ENCODE peak calls at places on chromosomes 3 and 15, in five cellular contexts. W is brain microvascular endothelial cell, I is cardiac fibroblast, N is foreskin fibroblast, S is GM20000. B is an unnamed sample.

GRCh38 chr15:68272797-68273271 is 4.7 kb upstream of the FEM1B start:
- DNase-seq in W (peak; percentile 61), I (peak; percentile 89), N (peak; percentile 96), S (no peak), B (peak; percentile 91)

GRCh38 chr3:194512895-194513601 is 26.2 kb upstream of the ATP13A3 start:
- DNase-seq in W (no peak), I (no peak), N (no peak), S (no peak), B (peak; percentile 37)

GRCh38 chr15:92392462-92392861 is 1.2 kb upstream of the ST8SIA2 start:
- DNase-seq in W (no peak), I (no peak), N (no peak), S (no peak), B (no peak)

GRCh38 chr3:55473788-55474187 is 13.3 kb downstream of the WNT5A start:
- DNase-seq in W (no peak), I (no peak), N (no peak), S (no peak), B (no peak)

GRCh38 chr15:63332367-63333078 is 49.1 kb downstream of the CA12 start:
- DNase-seq in W (peak; percentile 95), I (peak; percentile 97), N (peak; percentile 96), S (no peak), B (peak; percentile 85)

GRCh38 chr3:27532931-27533607 is 48.9 kb upstream of the SLC4A7 start:
- DNase-seq in W (no peak), I (peak; percentile 18), N (peak; percentile 37), S (no peak), B (peak; percentile 45)

GRCh38 chr3:143139786-143140185 is 20.2 kb downstream of the CHST2 start:
- DNase-seq in W (peak; percentile 28), I (peak; percentile 78), N (peak; percentile 81), S (no peak), B (peak; percentile 86)

GRCh38 chr15:22873204-22873701 is 34.8 kb downstream of the NIPA2 start:
- DNase-seq in W (peak; percentile 82), I (peak; percentile 66), N (peak; percentile 16), S (no peak), B (peak; percentile 57)

GRCh38 chr15:66673410-66674322 is 28.4 kb upstream of the SMAD6 start:
- DNase-seq in W (no peak), I (no peak), N (no peak), S (peak; percentile 55), B (no peak)

GRCh38 chr3:132722165-132723023 is at the start of gene NPHP3:
- DNase-seq in W (peak; percentile 94), I (peak; percentile 97), N (peak; percentile 98), S (peak; percentile 98), B (peak; percentile 96)
- TF ChIP-seq CTCF in W (no peak), I (no peak), N (no peak), S (no peak), B (no peak)

GRCh38 chr3:129628169-129628522 is 21.7 kb upstream of the PLXND1 start:
- DNase-seq in W (no peak), I (no peak), N (no peak), S (no peak), B (no peak)
- TF ChIP-seq CTCF in W (no peak), I (no peak), N (no peak), S (no peak), B (no peak)

GRCh38 chr3:13346481-13347389 is 73.4 kb downstream of the NUP210 start:
- DNase-seq in W (no peak), I (no peak), N (no peak), S (peak; percentile 35), B (no peak)
- TF ChIP-seq CTCF in W (no peak), I (no peak), N (no peak), S (no peak), B (no peak)

GRCh38 chr3:175956964-175957363 is 1097.8 kb downstream of the NAALADL2 start:
- DNase-seq in W (no peak), I (no peak), N (no peak), S (no peak), B (no peak)
- TF ChIP-seq CTCF in W (peak; percentile 49), I (no peak), N (peak; percentile 29), S (no peak), B (no peak)

DNA sequence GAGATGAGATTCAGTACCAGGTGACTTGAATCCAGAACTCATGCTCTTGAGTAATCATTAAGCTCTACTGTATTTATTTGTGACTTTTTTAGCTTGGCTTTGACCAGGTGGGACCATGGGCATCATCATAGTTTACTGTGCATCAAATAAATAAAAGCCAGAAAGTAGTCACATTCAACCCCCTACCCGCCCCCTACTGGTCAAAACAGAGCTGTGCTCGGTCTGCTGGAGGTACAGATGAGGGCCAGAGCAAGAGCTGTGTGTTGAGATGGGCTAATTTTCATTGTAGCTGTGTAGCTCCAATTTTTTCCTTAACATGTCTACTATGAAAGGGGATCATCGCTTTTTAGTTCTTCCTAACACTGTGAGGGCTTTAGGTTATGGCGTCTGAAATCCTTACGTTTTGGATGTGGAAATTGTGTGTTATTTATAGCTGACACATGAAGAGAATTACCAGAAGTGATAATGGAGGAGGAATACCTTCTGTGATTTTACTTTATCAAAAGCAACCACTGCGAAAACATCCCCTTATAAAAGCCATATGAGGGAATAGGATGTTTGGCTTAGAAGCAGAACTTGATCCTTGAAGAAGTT is 375.1 kb downstream of the PTPRG start:
- DNase-seq in W (peak; percentile 25), I (peak; percentile 59), N (peak; percentile 58), S (peak; percentile 19), B (no peak)
- TF ChIP-seq CTCF in W (peak; percentile 82), I (peak; percentile 79), N (peak; percentile 59), S (peak; percentile 75), B (peak; percentile 63)

DNA sequence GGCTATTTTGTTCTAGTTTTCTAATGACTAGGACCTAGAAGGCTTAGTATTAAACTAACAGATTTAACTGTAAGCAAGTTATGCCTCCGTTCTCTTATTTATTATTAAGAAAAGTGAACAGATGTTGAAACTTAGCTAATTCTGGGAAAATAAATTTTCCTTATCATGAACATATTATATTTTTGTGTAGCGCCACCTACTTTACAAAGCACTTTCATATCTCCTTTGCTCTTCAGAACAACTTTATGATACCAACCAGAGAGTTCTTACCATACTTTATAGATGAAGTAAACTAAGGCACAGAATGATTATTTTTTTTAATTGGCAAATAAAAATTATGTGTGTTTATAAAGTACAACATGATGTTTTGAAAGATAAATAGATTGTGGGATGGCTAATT is 59.4 kb downstream of the NME9 start:
- DNase-seq in W (no peak), I (no peak), N (no peak), S (no peak), B (no peak)
- TF ChIP-seq CTCF in W (no peak), I (no peak), N (no peak), S (no peak), B (no peak)

DNA sequence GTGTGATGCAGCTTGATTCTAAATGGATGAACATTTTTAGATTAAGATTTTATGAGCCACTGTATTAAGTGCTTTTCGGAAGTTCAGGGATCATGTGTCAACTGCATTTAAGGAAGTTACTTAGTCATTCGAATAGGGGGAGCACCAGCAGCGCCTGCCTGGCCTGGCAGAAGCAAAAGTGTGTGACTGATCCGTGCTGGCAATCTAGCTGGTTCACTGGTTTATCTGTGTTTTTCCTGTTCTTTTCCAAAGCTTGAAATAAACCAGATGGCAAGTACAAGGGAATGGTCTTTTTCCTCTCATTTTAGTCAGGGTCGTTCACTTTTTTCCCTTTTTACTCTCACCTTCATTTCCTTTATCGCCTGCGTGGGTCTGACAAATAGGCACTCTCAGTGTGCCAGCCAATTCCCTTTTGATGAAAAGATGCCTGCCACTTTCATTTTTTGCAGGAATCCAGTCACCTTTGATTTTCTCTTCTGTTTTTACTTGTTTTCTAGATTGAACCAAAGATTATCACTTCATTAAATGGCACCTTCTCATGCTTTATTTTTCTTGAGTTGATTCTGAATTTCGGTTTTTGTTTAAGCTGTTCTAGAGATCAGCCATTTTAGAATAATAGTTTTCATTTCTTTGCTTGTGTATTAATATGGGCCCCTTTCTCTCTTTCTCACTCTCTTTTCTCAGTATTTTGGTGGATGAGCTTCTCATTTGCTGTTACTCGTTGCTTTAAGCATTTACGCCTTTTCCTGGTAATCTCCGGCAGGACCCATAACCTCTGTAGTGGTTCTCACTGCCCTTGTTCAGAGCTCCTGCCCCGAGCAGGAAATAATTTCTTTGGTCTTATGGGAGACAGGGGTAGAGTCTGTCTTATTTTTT is 2.8 kb downstream of the ABHD2 start:
- DNase-seq in W (peak; percentile 80), I (peak; percentile 85), N (peak; percentile 91), S (peak; percentile 24), B (peak; percentile 84)
- TF ChIP-seq CTCF in W (peak; percentile 32), I (no peak), N (no peak), S (no peak), B (no peak)

GRCh38 chr3:170357176-170357919 is at the start of gene SKIL:
- DNase-seq in W (peak; percentile 96), I (peak; percentile 97), N (peak; percentile 98), S (peak; percentile 93), B (peak; percentile 95)
- TF ChIP-seq CTCF in W (no peak), I (no peak), N (no peak), S (peak; percentile 5), B (peak; percentile 33)

DNA sequence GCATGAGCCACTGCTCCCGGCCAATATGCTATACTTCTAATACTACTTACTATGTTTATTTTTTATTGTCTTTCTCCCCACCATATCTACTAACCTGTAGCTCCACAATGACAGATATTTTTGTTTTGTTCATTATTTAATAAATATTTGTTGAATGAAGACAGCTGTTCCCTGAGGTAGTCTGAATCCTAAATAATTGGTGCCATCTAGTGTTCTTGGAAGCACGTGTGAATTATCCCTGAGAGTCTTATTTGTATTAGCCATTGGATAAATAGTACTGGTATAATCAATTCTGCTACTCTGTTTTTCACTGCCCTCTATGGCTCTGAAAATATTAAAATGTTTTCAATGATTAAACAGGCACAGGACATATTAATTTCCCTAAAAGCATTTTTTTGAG is 5.6 kb upstream of the APPL1 start:
- DNase-seq in W (no peak), I (peak; percentile 54), N (peak; percentile 67), S (no peak), B (peak; percentile 64)
- TF ChIP-seq CTCF in W (peak; percentile 24), I (peak; percentile 6), N (peak; percentile 32), S (peak; percentile 7), B (peak; percentile 36)

GRCh38 chr3:33144433-33144832 is 30.6 kb downstream of the CRTAP start:
- DNase-seq in W (no peak), I (no peak), N (no peak), S (peak; percentile 32), B (no peak)
- TF ChIP-seq CTCF in W (peak; percentile 61), I (peak; percentile 40), N (peak; percentile 20), S (peak; percentile 32), B (peak; percentile 21)